ENCODE peak calls at places on chromosomes 3 and 15, in four cellular contexts. T is NCI-H1930, K is T-helper 2 cell, O is frontal cortex. U is an unnamed sample.

GRCh38 chr3:160999268-160999667 is 105.9 kb downstream of the B3GALNT1 start:
- DNase-seq in T (no peak), K (no peak), O (no peak), U (no peak)

GRCh38 chr3:129259612-129260477 is 10.4 kb downstream of the COPG1 start:
- DNase-seq in T (no peak), K (no peak), O (no peak), U (no peak)

GRCh38 chr3:143170676-143171075 is 51.1 kb downstream of the CHST2 start:
- DNase-seq in T (no peak), K (no peak), O (no peak), U (no peak)

GRCh38 chr3:40292637-40293036 is 16.9 kb upstream of the EIF1B start:
- DNase-seq in T (no peak), K (no peak), O (no peak), U (peak; percentile 41)

GRCh38 chr3:161372321-161373260 is 1.3 kb upstream of the SPTSSB start:
- DNase-seq in T (peak; percentile 52), K (no peak), O (no peak), U (peak; percentile 15)

GRCh38 chr3:31448035-31448881 is 84.5 kb upstream of the STT3B start:
- DNase-seq in T (no peak), K (no peak), O (no peak), U (no peak)

GRCh38 chr3:13348671-13349396 is 71.3 kb downstream of the NUP210 start:
- DNase-seq in T (no peak), K (no peak), O (no peak), U (no peak)

GRCh38 chr3:55409802-55410201 is 77.3 kb downstream of the WNT5A start:
- DNase-seq in T (no peak), K (no peak), O (no peak), U (no peak)

GRCh38 chr15:41323611-41324010 is 8.8 kb downstream of the OIP5 start:
- DNase-seq in T (no peak), K (no peak), O (no peak), U (no peak)

GRCh38 chr3:183394150-183394549 is 34.3 kb downstream of the MCF2L2 start:
- DNase-seq in T (no peak), K (no peak), O (no peak), U (no peak)

GRCh38 chr15:101092186-101092866 is 159.5 kb downstream of the CHSY1 start:
- DNase-seq in T (no peak), K (no peak), O (no peak), U (no peak)